ENCODE peak calls at places on chromosome 4, in five cellular contexts. K is GM12878, T is H1, M is HepG2, J is NT2/D1. C is an unnamed sample.

GRCh38 chr4:104418313-104418712 is 76.4 kb downstream of the CXXC4 start:
- DNase-seq in K (no peak), T (no peak), M (no peak), J (no peak), C (no peak)

GRCh38 chr4:73650255-73650654 is 30.0 kb upstream of the RASSF6 start:
- DNase-seq in K (no peak), T (no peak), M (no peak), J (no peak), C (no peak)

GRCh38 chr4:140363558-140363957 is 9.9 kb upstream of the SCOC start:
- DNase-seq in K (no peak), T (no peak), M (no peak), J (no peak), C (no peak)

GRCh38 chr4:70945452-70946055 is 43.4 kb downstream of the MOB1B start:
- DNase-seq in K (no peak), T (no peak), M (no peak), J (no peak), C (no peak)

GRCh38 chr4:3657917-3658913 is 108.0 kb upstream of the ADRA2C start:
- DNase-seq in K (no peak), T (no peak), M (no peak), J (no peak), C (no peak)

GRCh38 chr4:77040265-77040664 is 35.5 kb downstream of the CCNI start:
- DNase-seq in K (no peak), T (no peak), M (no peak), J (no peak), C (no peak)

GRCh38 chr4:143241892-143242291 is 57.2 kb downstream of the USP38 start:
- DNase-seq in K (no peak), T (no peak), M (peak), J (peak), C (no peak)

GRCh38 chr4:24405356-24405755 is 179.0 kb downstream of the DHX15 start:
- DNase-seq in K (no peak), T (no peak), M (no peak), J (no peak), C (no peak)

GRCh38 chr4:5084911-5085475 is 33.7 kb downstream of the STK32B start:
- DNase-seq in K (no peak), T (no peak), M (no peak), J (no peak), C (no peak)

GRCh38 chr4:170423137-170423536 is 333.4 kb upstream of the AADAT start:
- DNase-seq in K (no peak), T (no peak), M (no peak), J (no peak), C (no peak)

GRCh38 chr4:122625156-122625555 is 4.3 kb upstream of the IL21 start:
- DNase-seq in K (no peak), T (no peak), M (no peak), J (no peak), C (no peak)

GRCh38 chr4:168269879-168270278 is 48.7 kb downstream of the DDX60 start:
- DNase-seq in K (no peak), T (no peak), M (no peak), J (no peak), C (no peak)

GRCh38 chr4:78939667-78940008 is 400 bp upstream of the PAQR3 start:
- DNase-seq in K (no peak), T (no peak), M (no peak), J (no peak), C (no peak)

GRCh38 chr4:181821039-181822004 is 421.9 kb upstream of the TENM3 start:
- DNase-seq in K (no peak), T (no peak), M (no peak), J (no peak), C (no peak)

GRCh38 chr4:145069361-145069760 is 28.6 kb downstream of the ANAPC10 start:
- DNase-seq in K (no peak), T (no peak), M (no peak), J (no peak), C (no peak)

GRCh38 chr4:121041307-121042090 is 30.8 kb downstream of the NDNF start:
- DNase-seq in K (peak), T (no peak), M (no peak), J (peak), C (no peak)

GRCh38 chr4:24070117-24070516 is 180.3 kb upstream of the PPARGC1A start:
- DNase-seq in K (no peak), T (no peak), M (peak), J (no peak), C (no peak)

GRCh38 chr4:185278716-185279115 is 69.3 kb downstream of the SNX25 start:
- DNase-seq in K (no peak), T (no peak), M (no peak), J (no peak), C (no peak)

GRCh38 chr4:130640583-130640982 is 1544.6 kb downstream of the C4orf33 start:
- DNase-seq in K (no peak), T (no peak), M (no peak), J (no peak), C (no peak)

GRCh38 chr4:105963461-105964400 is 68.5 kb downstream of the NPNT start:
- DNase-seq in K (no peak), T (no peak), M (no peak), J (no peak), C (no peak)

GRCh38 chr4:174005422-174005821 is 278.0 kb downstream of the FBXO8 start:
- DNase-seq in K (no peak), T (no peak), M (no peak), J (no peak), C (peak)

GRCh38 chr4:40995850-40996249 is 218.5 kb downstream of the APBB2 start:
- DNase-seq in K (no peak), T (no peak), M (no peak), J (no peak), C (no peak)

GRCh38 chr4:40998680-40999358 is 215.5 kb downstream of the APBB2 start:
- DNase-seq in K (no peak), T (no peak), M (no peak), J (no peak), C (no peak)
- TF ChIP-seq SUZ12 in K (no peak), T (no peak), M (no peak), J (no peak), C (no peak)

GRCh38 chr4:149173241-149174013 is 642.2 kb downstream of the IQCM start:
- DNase-seq in K (no peak), T (no peak), M (no peak), J (no peak), C (no peak)

GRCh38 chr4:149175549-149175948 is 640.1 kb downstream of the IQCM start:
- DNase-seq in K (no peak), T (no peak), M (no peak), J (no peak), C (no peak)

DNA sequence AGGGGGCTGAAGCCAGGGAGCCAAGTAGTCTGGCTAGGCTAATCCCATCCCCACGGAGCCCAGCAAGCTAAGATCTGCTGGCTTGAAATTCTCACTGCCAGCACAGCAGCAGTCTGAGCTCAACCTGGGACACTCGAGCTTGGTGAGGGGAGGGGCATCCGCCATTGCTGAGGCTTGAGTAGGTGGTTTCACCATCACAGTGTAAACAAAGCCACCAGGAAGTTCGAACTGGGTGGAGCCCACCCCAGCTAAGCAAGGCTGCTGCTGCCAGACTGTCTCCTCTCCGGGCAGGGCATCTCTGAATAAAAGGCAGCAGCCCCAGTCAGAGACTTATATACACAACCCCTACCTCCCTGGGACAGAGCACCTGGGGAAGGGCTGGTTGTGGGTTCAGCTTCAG is 639.6 kb downstream of the IQCM start:
- DNase-seq in K (no peak), T (no peak), M (peak), J (no peak), C (no peak)
- TF ChIP-seq SUZ12 in K (no peak), T (no peak), M (no peak), J (no peak), C (no peak)

GRCh38 chr4:102665527-102665926 is 95.2 kb downstream of the MANBA start:
- DNase-seq in K (no peak), T (no peak), M (no peak), J (no peak), C (no peak)

GRCh38 chr4:102657206-102657605 is 103.6 kb downstream of the MANBA start:
- DNase-seq in K (no peak), T (no peak), M (no peak), J (no peak), C (no peak)

GRCh38 chr4:102663073-102663472 is 97.7 kb downstream of the MANBA start:
- DNase-seq in K (no peak), T (no peak), M (no peak), J (no peak), C (no peak)
- TF ChIP-seq SUZ12 in K (no peak), T (no peak), M (no peak), J (no peak), C (no peak)

DNA sequence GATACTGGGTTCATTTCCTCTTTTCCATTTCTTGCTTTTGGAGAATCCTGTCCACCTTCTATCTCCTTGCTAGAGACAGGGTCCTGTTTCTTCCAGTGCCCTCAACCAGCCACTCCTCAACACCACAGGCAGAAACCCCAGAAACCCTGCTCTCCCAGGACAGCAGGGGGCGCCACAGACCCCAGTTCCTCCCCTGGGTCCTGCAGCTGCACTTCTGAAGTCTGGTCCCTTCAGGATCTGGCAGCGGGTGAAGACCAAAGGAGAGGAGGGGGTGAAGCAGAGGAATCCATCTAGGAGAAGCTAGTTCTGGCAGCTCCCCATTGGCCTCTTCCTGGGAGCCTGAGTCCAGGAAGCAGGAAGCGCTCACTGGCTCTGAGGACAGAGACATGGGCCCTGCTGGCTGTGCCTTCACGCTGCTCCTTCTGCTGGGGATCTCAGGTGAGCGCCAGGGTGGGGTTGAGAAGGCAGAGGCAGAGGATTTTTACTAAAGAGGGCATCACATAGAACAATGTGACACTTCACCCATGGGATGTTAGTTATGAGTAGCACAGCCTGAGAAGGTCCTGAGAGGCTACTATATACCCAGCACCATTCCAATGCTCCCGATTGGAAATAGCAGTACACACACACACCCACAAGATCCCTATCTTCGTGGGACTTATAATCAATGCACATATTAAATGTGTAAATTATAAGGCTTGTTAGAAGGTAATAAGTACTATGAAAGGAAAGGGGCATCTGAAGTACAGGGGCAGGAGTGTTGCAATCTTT is at the start of gene PRSS48:
- DNase-seq in K (no peak), T (peak), M (peak), J (peak), C (peak)
- TF ChIP-seq SUZ12 in K (no peak), T (no peak), M (no peak), J (no peak), C (no peak)

GRCh38 chr4:188201851-188202250 is 62.6 kb downstream of the TRIML1 start:
- DNase-seq in K (no peak), T (no peak), M (no peak), J (no peak), C (no peak)
- TF ChIP-seq SUZ12 in K (no peak), T (no peak), M (no peak), J (no peak), C (no peak)

GRCh38 chr4:159401791-159402380 is 299.0 kb downstream of the RAPGEF2 start:
- DNase-seq in K (no peak), T (no peak), M (peak), J (no peak), C (no peak)
- TF ChIP-seq SUZ12 in K (no peak), T (no peak), M (no peak), J (no peak), C (no peak)

DNA sequence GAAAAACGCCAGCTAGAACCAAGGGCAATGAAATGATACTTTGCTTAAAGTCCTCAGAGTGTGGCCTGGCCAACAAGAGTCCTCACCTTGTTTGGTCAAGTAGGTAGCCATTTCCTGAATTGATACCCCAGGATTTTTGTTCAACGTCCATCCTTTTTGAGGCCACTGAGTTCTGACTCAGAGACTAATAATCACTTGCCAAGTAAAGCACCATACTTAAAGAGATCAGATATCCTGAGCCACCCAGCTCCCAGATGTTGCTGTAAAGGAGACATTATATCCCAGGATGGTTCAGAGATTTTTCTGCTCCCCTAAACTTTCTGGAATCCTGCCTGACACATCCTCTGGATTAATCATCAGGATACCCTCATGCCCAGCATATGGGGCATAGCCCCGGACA is 190.9 kb downstream of the RAP1GDS1 start:
- DNase-seq in K (no peak), T (no peak), M (no peak), J (no peak), C (no peak)
- TF ChIP-seq SUZ12 in K (no peak), T (no peak), M (no peak), J (no peak), C (no peak)

GRCh38 chr4:166400270-166400894 is 527.3 kb downstream of the TLL1 start:
- DNase-seq in K (no peak), T (no peak), M (no peak), J (no peak), C (no peak)
- TF ChIP-seq SUZ12 in K (no peak), T (no peak), M (no peak), J (no peak), C (no peak)

GRCh38 chr4:55553442-55553841 is 6.7 kb upstream of the CLOCK start:
- DNase-seq in K (no peak), T (no peak), M (peak), J (no peak), C (no peak)
- TF ChIP-seq SUZ12 in K (no peak), T (no peak), M (no peak), J (no peak), C (no peak)

C was measured in HEK293T.